ENCODE peak calls at places on chromosomes 16 and 17, in seven cellular contexts. K is pancreas; W is cardiac muscle cell; Q is naive thymus-derived CD4-positive, alpha-beta T cell; M is DND-41; E is CD8-positive, alpha-beta memory T cell; S is PC-9. G is an unnamed sample.

GRCh38 chr17:63040816-63041215 is 74.8 kb downstream of the TANC2 start:
- DNase-seq in K (no peak), W (no peak), Q (no peak), M (no peak), E (no peak), S (no peak), G (no peak)

GRCh38 chr16:31215287-31216115 is 1.4 kb downstream of the PYDC1 start:
- DNase-seq in K (peak), W (peak), Q (no peak), M (no peak), E (peak), S (peak), G (no peak)

GRCh38 chr17:34858941-34859562 is 102.2 kb downstream of the CCT6B start:
- DNase-seq in K (no peak), W (peak), Q (no peak), M (no peak), E (no peak), S (no peak), G (no peak)

GRCh38 chr17:78240012-78240655 is 8.7 kb downstream of the TMEM235 start:
- DNase-seq in K (no peak), W (no peak), Q (no peak), M (no peak), E (no peak), S (no peak), G (no peak)

GRCh38 chr17:82350182-82351030 is 8.6 kb upstream of the TEX19 start:
- DNase-seq in K (peak), W (no peak), Q (no peak), M (no peak), E (no peak), S (no peak), G (peak)

GRCh38 chr17:73278465-73279453 is 17.1 kb upstream of the CPSF4L start:
- DNase-seq in K (peak), W (peak), Q (no peak), M (no peak), E (no peak), S (no peak), G (no peak)

GRCh38 chr16:20904507-20905079 is 4.0 kb downstream of the LYRM1 start:
- DNase-seq in K (no peak), W (peak), Q (peak), M (peak), E (peak), S (peak), G (peak)

GRCh38 chr16:10608687-10609409 is 28.4 kb upstream of the EMP2 start:
- DNase-seq in K (no peak), W (peak), Q (no peak), M (no peak), E (no peak), S (no peak), G (no peak)

GRCh38 chr16:21720533-21720932 is 56.8 kb downstream of the OTOA start:
- DNase-seq in K (no peak), W (no peak), Q (no peak), M (no peak), E (no peak), S (no peak), G (no peak)

GRCh38 chr16:7471268-7471667 is 138.6 kb downstream of the RBFOX1 start:
- DNase-seq in K (no peak), W (no peak), Q (no peak), M (no peak), E (no peak), S (no peak), G (no peak)

GRCh38 chr17:35534694-35535093 is 2.8 kb downstream of the SLFN12L start:
- DNase-seq in K (no peak), W (no peak), Q (no peak), M (no peak), E (no peak), S (no peak), G (no peak)

GRCh38 chr17:33981713-33982601 is 273.1 kb upstream of the CCL2 start:
- DNase-seq in K (no peak), W (no peak), Q (no peak), M (no peak), E (no peak), S (no peak), G (no peak)

GRCh38 chr16:64841482-64841881 is 280.4 kb downstream of the CDH11 start:
- DNase-seq in K (no peak), W (no peak), Q (no peak), M (no peak), E (no peak), S (no peak), G (no peak)

GRCh38 chr16:72560617-72561016 is 388.7 kb upstream of the PMFBP1 start:
- DNase-seq in K (no peak), W (peak), Q (no peak), M (no peak), E (no peak), S (no peak), G (no peak)

GRCh38 chr17:17841620-17842025 is 4.8 kb upstream of the SREBF1 start:
- DNase-seq in K (peak), W (no peak), Q (no peak), M (no peak), E (no peak), S (no peak), G (no peak)

GRCh38 chr16:69410285-69410990 is 14.0 kb upstream of the CYB5B start:
- DNase-seq in K (no peak), W (peak), Q (no peak), M (no peak), E (no peak), S (peak), G (no peak)

GRCh38 chr17:65572581-65573282 is 11.3 kb upstream of the AXIN2 start:
- DNase-seq in K (no peak), W (no peak), Q (no peak), M (no peak), E (no peak), S (no peak), G (no peak)

GRCh38 chr17:46873941-46874645 is 22.7 kb downstream of the WNT9B start:
- DNase-seq in K (no peak), W (no peak), Q (no peak), M (no peak), E (no peak), S (no peak), G (no peak)

GRCh38 chr17:68417317-68417716 is 40.0 kb downstream of the WIPI1 start:
- DNase-seq in K (no peak), W (no peak), Q (no peak), M (no peak), E (no peak), S (no peak), G (no peak)

GRCh38 chr17:55774834-55775233 is 24.0 kb downstream of the PCTP start:
- DNase-seq in K (no peak), W (no peak), Q (no peak), M (no peak), E (no peak), S (no peak), G (no peak)

GRCh38 chr17:64658931-64659330 is 3.2 kb downstream of the SMURF2 start:
- DNase-seq in K (no peak), W (peak), Q (no peak), M (no peak), E (no peak), S (peak), G (no peak)

GRCh38 chr16:88471575-88471974 is 18.5 kb downstream of the ZFPM1 start:
- DNase-seq in K (no peak), W (no peak), Q (no peak), M (no peak), E (no peak), S (no peak), G (no peak)

GRCh38 chr16:86494565-86495356 is 15.6 kb upstream of the FOXF1 start:
- DNase-seq in K (no peak), W (no peak), Q (no peak), M (no peak), E (no peak), S (no peak), G (no peak)

GRCh38 chr17:80528521-80528920 is 16.1 kb upstream of the RPTOR start:
- DNase-seq in K (no peak), W (no peak), Q (no peak), M (no peak), E (no peak), S (no peak), G (no peak)

GRCh38 chr17:10337136-10337535 is 35.7 kb downstream of the MYH13 start:
- DNase-seq in K (no peak), W (no peak), Q (no peak), M (no peak), E (no peak), S (no peak), G (no peak)

GRCh38 chr16:30490210-30490609 is 17.7 kb downstream of the ITGAL start:
- DNase-seq in K (no peak), W (no peak), Q (no peak), M (no peak), E (no peak), S (no peak), G (no peak)

GRCh38 chr17:36623281-36623680 is 21.9 kb downstream of the MRM1 start:
- DNase-seq in K (no peak), W (no peak), Q (no peak), M (no peak), E (no peak), S (no peak), G (no peak)

GRCh38 chr17:29665480-29665807 is 42.7 kb upstream of the CORO6 start:
- DNase-seq in K (no peak), W (no peak), Q (no peak), M (no peak), E (no peak), S (peak), G (no peak)

GRCh38 chr17:65121916-65122821 is 15.0 kb upstream of the RGS9 start:
- DNase-seq in K (no peak), W (no peak), Q (no peak), M (peak), E (no peak), S (no peak), G (no peak)

GRCh38 chr16:57873218-57873617 is 70.9 kb upstream of the KIFC3 start:
- DNase-seq in K (no peak), W (no peak), Q (no peak), M (no peak), E (no peak), S (no peak), G (no peak)

GRCh38 chr16:68991075-68991474 is 114.4 kb upstream of the HAS3 start:
- DNase-seq in K (no peak), W (no peak), Q (no peak), M (no peak), E (no peak), S (no peak), G (no peak)

GRCh38 chr17:44363613-44364159 is at the start of gene FAM171A2:
- DNase-seq in K (peak), W (peak), Q (peak), M (peak), E (peak), S (no peak), G (peak)

GRCh38 chr16:51166116-51166515 is 15.0 kb upstream of the SALL1 start:
- DNase-seq in K (no peak), W (no peak), Q (no peak), M (no peak), E (no peak), S (no peak), G (no peak)

GRCh38 chr17:57486978-57487377 is 230.7 kb downstream of the MSI2 start:
- DNase-seq in K (no peak), W (no peak), Q (no peak), M (peak), E (no peak), S (no peak), G (no peak)

GRCh38 chr17:47649972-47650524 is 329 bp downstream of the KPNB1 start:
- DNase-seq in K (no peak), W (no peak), Q (peak), M (no peak), E (no peak), S (peak), G (no peak)

GRCh38 chr17:51803161-51803560 is 355.4 kb downstream of the CA10 start:
- DNase-seq in K (no peak), W (no peak), Q (no peak), M (no peak), E (no peak), S (no peak), G (no peak)

GRCh38 chr17:66458782-66459181 is 156.4 kb downstream of the PRKCA start:
- DNase-seq in K (no peak), W (no peak), Q (no peak), M (no peak), E (no peak), S (no peak), G (no peak)

GRCh38 chr17:65920996-65921395 is 270.9 kb downstream of the CEP112 start:
- DNase-seq in K (no peak), W (no peak), Q (no peak), M (no peak), E (no peak), S (no peak), G (no peak)

GRCh38 chr16:27851586-27851985 is 211.9 kb downstream of the GSG1L start:
- DNase-seq in K (no peak), W (no peak), Q (no peak), M (no peak), E (no peak), S (no peak), G (no peak)

GRCh38 chr16:27853101-27853500 is 210.4 kb downstream of the GSG1L start:
- DNase-seq in K (no peak), W (no peak), Q (no peak), M (no peak), E (no peak), S (no peak), G (no peak)

GRCh38 chr16:27853651-27854050 is 209.9 kb downstream of the GSG1L start:
- DNase-seq in K (no peak), W (no peak), Q (no peak), M (no peak), E (no peak), S (no peak), G (no peak)

GRCh38 chr16:27852116-27852515 is 211.4 kb downstream of the GSG1L start:
- DNase-seq in K (no peak), W (no peak), Q (no peak), M (no peak), E (no peak), S (no peak), G (no peak)

GRCh38 chr16:27852681-27853080 is 210.8 kb downstream of the GSG1L start:
- DNase-seq in K (no peak), W (no peak), Q (no peak), M (no peak), E (no peak), S (no peak), G (no peak)
- H3K4me3 ChIP-seq in K (no peak), W (no peak), Q (no peak), M (no peak), E (no peak), S (no peak), G (no peak)

DNA sequence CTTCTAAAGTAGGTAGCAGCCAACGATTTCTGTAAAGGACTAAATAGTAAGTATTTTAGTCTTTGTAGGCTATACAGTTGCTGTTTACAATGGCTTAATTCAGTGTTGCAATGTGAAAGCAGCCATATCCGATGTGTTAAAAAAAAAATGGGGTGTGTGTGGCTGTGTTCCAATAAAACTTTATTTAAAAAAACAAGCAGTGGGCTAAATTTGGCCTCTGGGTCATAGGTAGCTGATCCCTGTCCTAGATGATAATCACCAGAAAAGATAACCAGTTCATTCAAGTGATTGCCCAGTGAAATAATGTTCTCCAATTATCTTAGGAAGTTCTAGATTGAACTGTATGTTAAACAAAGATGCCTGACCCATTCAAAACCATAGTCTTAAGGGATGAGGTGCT is 124.3 kb downstream of the MAP2K6 start:
- DNase-seq in K (no peak), W (no peak), Q (no peak), M (no peak), E (no peak), S (no peak), G (no peak)
- H3K4me3 ChIP-seq in K (no peak), W (no peak), Q (no peak), M (no peak), E (no peak), S (no peak), G (no peak)

DNA sequence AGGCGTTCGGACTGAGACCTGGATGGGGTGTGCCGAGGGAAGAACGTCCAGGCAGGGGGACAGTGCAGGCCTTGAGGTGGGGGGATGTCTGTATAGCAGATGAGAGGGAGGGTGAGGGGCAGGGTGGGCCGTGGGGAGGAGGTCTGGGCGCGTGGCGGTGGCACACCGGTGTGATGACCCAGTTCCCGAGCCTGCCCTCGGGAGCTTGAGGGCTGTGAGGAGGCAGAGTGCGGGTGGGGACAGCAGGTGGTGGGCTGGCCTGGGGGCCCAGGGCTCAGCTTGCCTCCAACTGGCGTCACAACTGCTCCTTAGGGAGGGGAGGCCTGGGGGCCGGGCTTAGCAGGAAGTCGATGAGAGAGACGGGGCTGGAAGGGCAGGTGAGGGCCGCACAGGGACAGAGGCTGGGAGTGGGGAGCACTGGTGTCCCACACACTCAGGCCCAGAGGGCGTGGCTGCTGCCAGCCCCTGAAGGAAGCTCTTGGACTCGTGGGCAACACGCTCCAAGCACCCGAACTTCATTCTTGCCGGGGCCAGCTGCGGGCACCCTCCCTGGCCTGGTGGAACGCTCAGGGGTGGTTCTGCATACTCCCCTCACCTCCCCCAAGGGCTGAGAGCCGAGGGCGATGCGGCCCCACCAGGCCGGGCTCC is 6.5 kb downstream of the CACNA1H start:
- DNase-seq in K (no peak), W (no peak), Q (no peak), M (no peak), E (no peak), S (no peak), G (no peak)
- H3K4me3 ChIP-seq in K (no peak), W (no peak), Q (no peak), M (no peak), E (no peak), S (no peak), G (no peak)

GRCh38 chr16:22813223-22813945 is 578 bp upstream of the HS3ST2 start:
- DNase-seq in K (peak), W (peak), Q (no peak), M (peak), E (no peak), S (no peak), G (no peak)
- H3K4me3 ChIP-seq in K (no peak), W (peak), Q (no peak), M (no peak), E (no peak), S (no peak), G (no peak)

GRCh38 chr16:89924925-89925307 is 1.8 kb downstream of the TUBB3 start:
- DNase-seq in K (no peak), W (no peak), Q (no peak), M (no peak), E (no peak), S (no peak), G (no peak)
- H3K4me3 ChIP-seq in K (no peak), W (no peak), Q (no peak), M (no peak), E (no peak), S (no peak), G (no peak)

GRCh38 chr17:41771389-41772206 is 14.9 kb downstream of the JUP start:
- DNase-seq in K (no peak), W (no peak), Q (no peak), M (no peak), E (no peak), S (no peak), G (no peak)
- H3K4me3 ChIP-seq in K (no peak), W (no peak), Q (no peak), M (no peak), E (no peak), S (no peak), G (no peak)

DNA sequence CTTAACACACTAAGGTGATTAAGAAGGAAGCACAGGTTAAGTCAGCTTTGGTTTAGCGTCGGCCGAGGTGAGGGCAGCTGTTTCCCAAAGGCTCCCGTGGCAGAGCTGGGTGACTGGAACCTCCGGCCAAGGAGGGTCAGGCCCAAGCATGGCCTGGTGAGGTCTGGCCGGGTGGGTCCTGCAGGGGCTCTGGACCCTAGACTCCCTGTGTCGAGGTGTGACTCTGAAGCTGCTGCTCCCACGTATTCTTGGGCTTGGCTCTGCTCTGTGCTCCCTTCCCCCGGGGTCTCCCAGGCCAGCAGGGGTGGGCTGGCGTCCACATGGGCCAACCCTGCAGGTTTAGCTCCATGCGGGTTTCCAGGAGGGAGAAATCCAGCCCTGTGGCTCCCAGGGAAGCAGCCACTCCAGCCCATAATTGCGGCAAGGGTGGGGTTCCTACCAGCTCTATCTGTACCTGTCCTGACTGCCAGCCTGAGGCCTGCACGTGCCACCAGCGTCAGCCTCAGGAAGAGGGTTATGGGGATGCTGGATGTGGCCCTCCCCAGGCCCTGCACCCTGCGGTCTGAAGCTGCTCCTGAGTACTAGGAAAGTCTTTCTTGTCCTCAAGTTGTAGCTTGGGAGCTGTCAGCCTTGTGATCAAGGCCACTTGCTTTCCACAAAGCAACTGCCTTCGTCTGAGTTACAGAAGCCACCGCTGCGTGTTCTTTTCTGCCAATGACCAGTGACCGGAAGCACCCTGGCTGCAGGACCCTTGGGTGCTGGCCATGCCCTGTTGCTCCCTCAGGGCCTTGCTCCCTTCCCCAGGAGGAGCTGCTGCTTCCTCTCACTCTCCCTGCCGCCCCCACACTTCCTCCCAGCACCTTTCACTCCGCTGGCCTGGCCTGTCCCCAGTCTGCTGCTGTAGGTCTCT is 4.8 kb downstream of the CDK5R1 start:
- DNase-seq in K (no peak), W (no peak), Q (no peak), M (no peak), E (no peak), S (no peak), G (no peak)
- H3K4me3 ChIP-seq in K (no peak), W (no peak), Q (peak), M (no peak), E (peak), S (no peak), G (no peak)

G was measured in CD4-positive, CD25-positive, alpha-beta regulatory T cell.